ENCODE peak calls at places on chromosomes 13 and 19, in four cellular contexts. One of them, this sample, is unnamed.

GRCh38 chr19:36008336-36008978 is at the start of gene SYNE4:
- DNase-seq in ovary: no peak
- DNase-seq in cardiac muscle cell: no peak
- DNase-seq in lower leg skin: no peak
- DNase-seq in this sample: no peak

GRCh38 chr19:46448601-46449000 is 19.9 kb upstream of the PNMA8C start:
- DNase-seq in ovary: no peak
- DNase-seq in cardiac muscle cell: no peak
- DNase-seq in lower leg skin: no peak
- DNase-seq in this sample: no peak

GRCh38 chr13:41384749-41385503 is 72.4 kb upstream of the RGCC start:
- DNase-seq in ovary: no peak
- DNase-seq in cardiac muscle cell: peak
- DNase-seq in lower leg skin: no peak
- DNase-seq in this sample: no peak

GRCh38 chr19:44643605-44644390 is at the start of gene PVR:
- DNase-seq in ovary: peak
- DNase-seq in cardiac muscle cell: peak
- DNase-seq in lower leg skin: peak
- DNase-seq in this sample: peak

GRCh38 chr19:9952276-9952675 is 16.0 kb upstream of the OLFM2 start:
- DNase-seq in ovary: no peak
- DNase-seq in cardiac muscle cell: no peak
- DNase-seq in lower leg skin: no peak
- DNase-seq in this sample: no peak

GRCh38 chr19:3359850-3360493 is 6.4 kb upstream of the NFIC start:
- DNase-seq in ovary: no peak
- DNase-seq in cardiac muscle cell: peak
- DNase-seq in lower leg skin: no peak
- DNase-seq in this sample: no peak

GRCh38 chr19:1361601-1362384 is 21.9 kb upstream of the NDUFS7 start:
- DNase-seq in ovary: no peak
- DNase-seq in cardiac muscle cell: peak
- DNase-seq in lower leg skin: no peak
- DNase-seq in this sample: no peak

GRCh38 chr13:31067416-31068118 is 94.1 kb downstream of the HSPH1 start:
- DNase-seq in ovary: no peak
- DNase-seq in cardiac muscle cell: peak
- DNase-seq in lower leg skin: peak
- DNase-seq in this sample: no peak

GRCh38 chr19:45163156-45163555 is 2.4 kb upstream of the NKPD1 start:
- DNase-seq in ovary: no peak
- DNase-seq in cardiac muscle cell: no peak
- DNase-seq in lower leg skin: no peak
- DNase-seq in this sample: no peak

GRCh38 chr19:22545751-22546150 is 88.4 kb upstream of the ZNF492 start:
- DNase-seq in ovary: peak
- DNase-seq in cardiac muscle cell: peak
- DNase-seq in lower leg skin: no peak
- DNase-seq in this sample: peak

GRCh38 chr19:40623403-40624239 is 22.5 kb downstream of the LTBP4 start:
- DNase-seq in ovary: no peak
- DNase-seq in cardiac muscle cell: peak
- DNase-seq in lower leg skin: no peak
- DNase-seq in this sample: peak

GRCh38 chr13:73467103-73467502 is 408.3 kb downstream of the KLF5 start:
- DNase-seq in ovary: no peak
- DNase-seq in cardiac muscle cell: peak
- DNase-seq in lower leg skin: no peak
- DNase-seq in this sample: no peak

GRCh38 chr13:70080030-70080429 is 27.6 kb upstream of the ATXN8OS start:
- DNase-seq in ovary: no peak
- DNase-seq in cardiac muscle cell: no peak
- DNase-seq in lower leg skin: no peak
- DNase-seq in this sample: no peak

GRCh38 chr19:15015946-15016542 is 33.2 kb upstream of the CASP14 start:
- DNase-seq in ovary: no peak
- DNase-seq in cardiac muscle cell: peak
- DNase-seq in lower leg skin: no peak
- DNase-seq in this sample: no peak

GRCh38 chr19:50750010-50750409 is 20.3 kb upstream of the GPR32 start:
- DNase-seq in ovary: no peak
- DNase-seq in cardiac muscle cell: no peak
- DNase-seq in lower leg skin: no peak
- DNase-seq in this sample: no peak

GRCh38 chr19:6733338-6734095 is 3.9 kb downstream of the GPR108 start:
- DNase-seq in ovary: no peak
- DNase-seq in cardiac muscle cell: no peak
- DNase-seq in lower leg skin: no peak
- DNase-seq in this sample: no peak

GRCh38 chr19:48391100-48392005 is at the start of gene KDELR1:
- DNase-seq in ovary: peak
- DNase-seq in cardiac muscle cell: peak
- DNase-seq in lower leg skin: peak
- DNase-seq in this sample: peak

GRCh38 chr13:52070929-52071523 is 46.5 kb downstream of the UTP14C start:
- DNase-seq in ovary: no peak
- DNase-seq in cardiac muscle cell: peak
- DNase-seq in lower leg skin: no peak
- DNase-seq in this sample: no peak

GRCh38 chr13:69274231-69274630 is 833.4 kb upstream of the ATXN8OS start:
- DNase-seq in ovary: no peak
- DNase-seq in cardiac muscle cell: no peak
- DNase-seq in lower leg skin: no peak
- DNase-seq in this sample: no peak

GRCh38 chr19:6510618-6511017 is 8.5 kb upstream of the TUBB4A start:
- DNase-seq in ovary: no peak
- DNase-seq in cardiac muscle cell: no peak
- DNase-seq in lower leg skin: no peak
- DNase-seq in this sample: no peak

GRCh38 chr13:52003551-52003950 is 7.7 kb downstream of the ATP7B start:
- DNase-seq in ovary: no peak
- DNase-seq in cardiac muscle cell: no peak
- DNase-seq in lower leg skin: no peak
- DNase-seq in this sample: no peak

GRCh38 chr13:100182894-100183490 is 94.1 kb downstream of the PCCA start:
- DNase-seq in ovary: no peak
- DNase-seq in cardiac muscle cell: no peak
- DNase-seq in lower leg skin: no peak
- DNase-seq in this sample: no peak

GRCh38 chr19:10295847-10296591 is 6.3 kb downstream of the ICAM5 start:
- DNase-seq in ovary: no peak
- DNase-seq in cardiac muscle cell: no peak
- DNase-seq in lower leg skin: no peak
- DNase-seq in this sample: no peak

GRCh38 chr19:33221641-33222040 is 4.0 kb downstream of the SLC7A10 start:
- DNase-seq in ovary: no peak
- DNase-seq in cardiac muscle cell: peak
- DNase-seq in lower leg skin: no peak
- DNase-seq in this sample: no peak

GRCh38 chr13:45861352-45861751 is 9.8 kb upstream of the SIAH3 start:
- DNase-seq in ovary: no peak
- DNase-seq in cardiac muscle cell: no peak
- DNase-seq in lower leg skin: no peak
- DNase-seq in this sample: no peak

GRCh38 chr13:99686944-99687382 is 185.7 kb downstream of the TM9SF2 start:
- DNase-seq in ovary: no peak
- DNase-seq in cardiac muscle cell: no peak
- DNase-seq in lower leg skin: no peak
- DNase-seq in this sample: no peak

GRCh38 chr13:20848944-20849343 is 53.6 kb downstream of the XPO4 start:
- DNase-seq in ovary: no peak
- DNase-seq in cardiac muscle cell: no peak
- DNase-seq in lower leg skin: no peak
- DNase-seq in this sample: no peak

GRCh38 chr13:98293103-98293502 is 116.0 kb upstream of the RNF113B start:
- DNase-seq in ovary: no peak
- DNase-seq in cardiac muscle cell: no peak
- DNase-seq in lower leg skin: no peak
- DNase-seq in this sample: no peak

GRCh38 chr13:110475117-110475516 is 86.4 kb downstream of the RAB20 start:
- DNase-seq in ovary: no peak
- DNase-seq in cardiac muscle cell: no peak
- DNase-seq in lower leg skin: no peak
- DNase-seq in this sample: no peak

GRCh38 chr19:31448221-31448657 is 99.0 kb upstream of the TSHZ3 start:
- DNase-seq in ovary: peak
- DNase-seq in cardiac muscle cell: peak
- DNase-seq in lower leg skin: peak
- DNase-seq in this sample: no peak

GRCh38 chr13:29566206-29566605 is 29.3 kb downstream of the SLC7A1 start:
- DNase-seq in ovary: no peak
- DNase-seq in cardiac muscle cell: no peak
- DNase-seq in lower leg skin: no peak
- DNase-seq in this sample: no peak

GRCh38 chr19:30076101-30076551 is 134.1 kb downstream of the URI1 start:
- DNase-seq in ovary: no peak
- DNase-seq in cardiac muscle cell: no peak
- DNase-seq in lower leg skin: no peak
- DNase-seq in this sample: no peak

GRCh38 chr13:51906581-51906980 is 44.8 kb downstream of the CCDC70 start:
- DNase-seq in ovary: no peak
- DNase-seq in cardiac muscle cell: no peak
- DNase-seq in lower leg skin: no peak
- DNase-seq in this sample: no peak

GRCh38 chr19:17611462-17612244 is 56.2 kb downstream of the COLGALT1 start:
- DNase-seq in ovary: no peak
- DNase-seq in cardiac muscle cell: no peak
- DNase-seq in lower leg skin: no peak
- DNase-seq in this sample: no peak

GRCh38 chr19:6056801-6057650 is 53.3 kb downstream of the RFX2 start:
- DNase-seq in ovary: peak
- DNase-seq in cardiac muscle cell: peak
- DNase-seq in lower leg skin: peak
- DNase-seq in this sample: peak

GRCh38 chr13:44026194-44026593 is 146.5 kb downstream of the LACC1 start:
- DNase-seq in ovary: no peak
- DNase-seq in cardiac muscle cell: no peak
- DNase-seq in lower leg skin: no peak
- DNase-seq in this sample: no peak

GRCh38 chr19:29629836-29630534 is 23.9 kb downstream of the POP4 start:
- DNase-seq in ovary: no peak
- DNase-seq in cardiac muscle cell: no peak
- DNase-seq in lower leg skin: peak
- DNase-seq in this sample: no peak

GRCh38 chr13:38635030-38635429 is 51.8 kb upstream of the FREM2 start:
- DNase-seq in ovary: no peak
- DNase-seq in cardiac muscle cell: no peak
- DNase-seq in lower leg skin: no peak
- DNase-seq in this sample: no peak
- TF ChIP-seq CTCF in ovary: no peak
- TF ChIP-seq CTCF in cardiac muscle cell: no peak
- TF ChIP-seq CTCF in lower leg skin: no peak
- TF ChIP-seq CTCF in this sample: no peak

GRCh38 chr13:39783051-39783450 is 127.6 kb downstream of the COG6 start:
- DNase-seq in ovary: no peak
- DNase-seq in cardiac muscle cell: peak
- DNase-seq in lower leg skin: no peak
- DNase-seq in this sample: no peak
- TF ChIP-seq CTCF in ovary: no peak
- TF ChIP-seq CTCF in cardiac muscle cell: no peak
- TF ChIP-seq CTCF in lower leg skin: no peak
- TF ChIP-seq CTCF in this sample: no peak

GRCh38 chr13:71483733-71484132 is 383.3 kb downstream of the DACH1 start:
- DNase-seq in ovary: no peak
- DNase-seq in cardiac muscle cell: no peak
- DNase-seq in lower leg skin: no peak
- DNase-seq in this sample: no peak

DNA sequence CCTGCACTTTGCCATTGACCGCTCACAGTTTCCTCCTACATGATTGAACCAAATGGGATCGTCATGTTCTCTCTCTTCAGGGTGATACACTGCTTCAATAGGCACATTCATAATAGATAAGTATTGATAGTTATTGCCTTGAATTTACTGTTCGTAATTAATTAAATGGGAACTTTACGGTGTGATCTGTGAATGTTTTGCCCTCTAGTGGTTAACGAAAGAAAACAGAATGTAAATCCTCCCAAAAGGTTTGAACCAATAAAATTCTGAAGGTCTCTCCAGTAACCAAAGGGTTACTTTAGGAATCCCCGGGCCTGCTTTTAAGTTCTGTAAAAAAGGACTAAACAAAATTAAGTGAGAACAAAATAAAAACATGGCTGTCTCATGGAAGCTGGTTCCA is 389.3 kb downstream of the DACH1 start:
- DNase-seq in ovary: no peak
- DNase-seq in cardiac muscle cell: peak
- DNase-seq in lower leg skin: no peak
- DNase-seq in this sample: no peak
- TF ChIP-seq CTCF in ovary: no peak
- TF ChIP-seq CTCF in cardiac muscle cell: peak
- TF ChIP-seq CTCF in lower leg skin: no peak
- TF ChIP-seq CTCF in this sample: no peak

GRCh38 chr13:76229281-76229680 is 593.2 kb downstream of the LMO7 start:
- DNase-seq in ovary: no peak
- DNase-seq in cardiac muscle cell: no peak
- DNase-seq in lower leg skin: no peak
- DNase-seq in this sample: no peak
- TF ChIP-seq CTCF in ovary: no peak
- TF ChIP-seq CTCF in cardiac muscle cell: no peak
- TF ChIP-seq CTCF in lower leg skin: no peak
- TF ChIP-seq CTCF in this sample: no peak